ENCODE peak calls at places on chromosomes 6 and 20, in seven cellular contexts. U is K562, G is H1, L is HCT116, I is HepG2, Z is GM12878, A is SK-N-SH. B is an unnamed sample.

GRCh38 chr6:168370310-168370991 is 50.9 kb upstream of the DACT2 start:
- DNase-seq in A (peak; percentile 91), Z (no peak), I (peak; percentile 39), L (peak; percentile 32), U (peak; percentile 90), G (peak; percentile 46), B (no peak)

GRCh38 chr20:5069141-5069806 is 50.5 kb downstream of the PCNA start:
- DNase-seq in G (no peak), Z (no peak), I (no peak), A (no peak), L (no peak), U (no peak), B (no peak)

GRCh38 chr6:22079788-22080187 is 217.0 kb downstream of the PRL start:
- DNase-seq in U (no peak), Z (no peak), L (no peak), A (no peak), I (no peak), G (no peak), B (no peak)

GRCh38 chr20:22795897-22796296 is 211.5 kb upstream of the FOXA2 start:
- DNase-seq in U (no peak), L (peak; percentile 37), G (no peak), A (no peak), I (peak; percentile 80), Z (no peak), B (peak; percentile 98)

GRCh38 chr6:122749451-122750050 is 30.0 kb upstream of the FABP7 start:
- DNase-seq in U (no peak), Z (no peak), A (no peak), G (no peak), L (no peak), I (no peak), B (no peak)

GRCh38 chr20:3924304-3925112 is 35.3 kb downstream of the PANK2 start:
- DNase-seq in L (no peak), Z (no peak), G (no peak), I (no peak), U (no peak), A (no peak), B (no peak)

GRCh38 chr6:3725145-3726015 is 26.1 kb downstream of the PXDC1 start:
- DNase-seq in Z (no peak), I (no peak), G (no peak), A (no peak), U (no peak), L (no peak), B (no peak)

GRCh38 chr20:50967621-50968020 is 9.0 kb downstream of the MOCS3 start:
- DNase-seq in U (no peak), I (no peak), L (no peak), G (no peak), A (no peak), Z (no peak), B (no peak)

GRCh38 chr20:2470051-2470431 is 548 bp downstream of the SNRPB start:
- DNase-seq in G (no peak), L (no peak), I (peak; percentile 65), Z (peak; percentile 12), A (peak; percentile 72), U (peak; percentile 45), B (peak; percentile 60)

GRCh38 chr6:54428437-54428836 is 120.2 kb downstream of the TINAG start:
- DNase-seq in Z (peak; percentile 52), L (no peak), A (no peak), I (no peak), U (no peak), G (no peak), B (no peak)

GRCh38 chr6:3869632-3870527 is 20.7 kb downstream of the FAM50B start:
- DNase-seq in I (peak; percentile 92), L (no peak), A (no peak), G (no peak), Z (no peak), U (no peak), B (no peak)

GRCh38 chr6:168390746-168391400 is 50.1 kb upstream of the SMOC2 start:
- DNase-seq in G (no peak), A (no peak), Z (no peak), I (no peak), U (no peak), L (no peak), B (no peak)

GRCh38 chr20:49185071-49185757 is 2.9 kb downstream of the STAU1 start:
- DNase-seq in G (no peak), L (no peak), A (no peak), I (peak; percentile 93), Z (no peak), U (no peak), B (no peak)

GRCh38 chr20:37727247-37727956 is 33.6 kb downstream of the CTNNBL1 start:
- DNase-seq in G (no peak), U (no peak), A (no peak), L (no peak), Z (no peak), I (peak; percentile 74), B (no peak)

GRCh38 chr20:15923030-15923776 is 650.0 kb downstream of the KIF16B start:
- DNase-seq in U (no peak), L (no peak), Z (peak; percentile 54), A (no peak), G (no peak), I (no peak), B (no peak)

GRCh38 chr6:147554281-147554680 is 45.8 kb downstream of the SAMD5 start:
- DNase-seq in Z (no peak), L (no peak), A (no peak), U (no peak), G (no peak), I (no peak), B (no peak)

GRCh38 chr20:774016-774679 is 5.8 kb upstream of the SLC52A3 start:
- DNase-seq in Z (no peak), L (no peak), G (no peak), A (no peak), I (no peak), U (no peak), B (no peak)

GRCh38 chr6:151161363-151161762 is 78.4 kb upstream of the AKAP12 start:
- DNase-seq in U (no peak), G (no peak), Z (no peak), A (no peak), L (no peak), I (no peak), B (no peak)

GRCh38 chr20:48025661-48026060 is 240.4 kb upstream of the SULF2 start:
- DNase-seq in U (no peak), I (no peak), A (no peak), G (no peak), L (no peak), Z (no peak), B (no peak)

GRCh38 chr6:137821486-137821885 is 45.6 kb upstream of the TNFAIP3 start:
- DNase-seq in G (no peak), Z (no peak), U (no peak), A (no peak), I (no peak), L (no peak), B (no peak)
- TF ChIP-seq MAX in G (no peak), Z (no peak), U (no peak), A (no peak), I (no peak), L (no peak), B (no peak)

GRCh38 chr6:112207131-112207530 is 47.2 kb downstream of the LAMA4 start:
- DNase-seq in G (no peak), Z (no peak), U (no peak), A (no peak), I (no peak), L (no peak), B (no peak)

GRCh38 chr6:112203577-112204349 is 50.6 kb downstream of the LAMA4 start:
- DNase-seq in Z (no peak), G (no peak), L (peak; percentile 72), I (peak; percentile 10), U (no peak), A (no peak), B (peak; percentile 94)

GRCh38 chr6:112204350-112204706 is 50.0 kb downstream of the LAMA4 start:
- DNase-seq in L (no peak), Z (no peak), G (no peak), U (no peak), I (no peak), A (no peak), B (no peak)

GRCh38 chr6:112205521-112206458 is 48.6 kb downstream of the LAMA4 start:
- DNase-seq in A (no peak), Z (no peak), L (no peak), U (no peak), G (peak; percentile 19), I (no peak), B (peak; percentile 86)

DNA sequence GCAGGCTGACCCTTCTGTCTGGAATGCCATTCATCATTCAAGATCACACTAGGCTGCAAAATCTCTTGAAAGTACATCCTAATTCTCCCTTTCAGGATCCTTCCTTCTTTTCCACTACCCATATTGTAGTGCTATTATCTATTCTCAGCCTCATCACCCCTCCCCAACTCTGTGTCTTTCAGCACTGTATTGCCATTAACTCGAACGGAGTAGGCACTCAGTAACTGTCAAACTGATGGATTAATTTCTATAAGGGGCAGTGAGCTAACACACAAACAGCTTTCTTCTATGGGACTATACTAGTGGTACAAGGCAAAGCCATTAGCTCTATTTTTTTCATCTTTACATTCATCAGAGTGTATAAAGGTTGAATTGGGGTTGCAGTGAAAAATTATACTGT is 46.6 kb downstream of the LAMA4 start:
- DNase-seq in U (no peak), G (no peak), Z (no peak), A (no peak), L (no peak), I (no peak), B (no peak)
- H3K79me2 ChIP-seq in U (no peaks in the 10 kb centered on the region), G (no peaks in the 10 kb centered on the region), Z (no peaks in the 10 kb centered on the region), A (no peaks in the 10 kb centered on the region), L (no peaks in the 10 kb centered on the region), I (no peaks in the 10 kb centered on the region), B (peaks cover 50% of the 10 kb centered on the region)

DNA sequence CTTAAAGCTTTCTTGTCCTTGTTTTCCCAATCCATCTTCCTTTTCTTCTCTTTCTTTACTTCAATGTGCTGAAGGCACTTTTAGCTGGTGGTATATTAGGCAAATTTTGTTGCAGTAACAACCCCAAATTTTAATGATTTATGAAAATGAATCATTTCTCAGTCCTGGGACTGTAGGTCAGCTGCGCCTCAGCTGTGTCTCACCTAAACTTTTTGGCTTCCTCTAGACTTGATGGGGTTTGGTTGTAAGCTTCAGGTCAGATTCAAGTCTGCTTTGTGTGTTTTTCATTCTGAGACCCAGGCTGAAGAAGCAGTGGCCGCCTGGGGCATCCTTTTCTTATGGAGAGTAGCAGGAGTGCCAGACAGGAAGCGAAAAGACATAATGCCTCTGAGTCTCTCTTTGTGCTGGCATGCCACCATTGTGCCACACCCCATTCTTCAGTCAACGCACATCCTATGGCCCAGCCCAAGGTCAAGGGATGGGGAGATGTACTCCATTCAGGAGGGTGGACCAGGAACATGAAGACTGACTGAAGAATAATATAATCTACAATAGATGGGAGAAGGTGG is 28.9 kb upstream of the CD83 start:
- DNase-seq in L (no peak), U (no peak), Z (no peak), A (no peak), G (no peak), I (no peak), B (no peak)
- TF ChIP-seq MAX in L (no peak), U (no peak), Z (no peak), A (no peak), G (no peak), I (no peak), B (no peak)

DNA sequence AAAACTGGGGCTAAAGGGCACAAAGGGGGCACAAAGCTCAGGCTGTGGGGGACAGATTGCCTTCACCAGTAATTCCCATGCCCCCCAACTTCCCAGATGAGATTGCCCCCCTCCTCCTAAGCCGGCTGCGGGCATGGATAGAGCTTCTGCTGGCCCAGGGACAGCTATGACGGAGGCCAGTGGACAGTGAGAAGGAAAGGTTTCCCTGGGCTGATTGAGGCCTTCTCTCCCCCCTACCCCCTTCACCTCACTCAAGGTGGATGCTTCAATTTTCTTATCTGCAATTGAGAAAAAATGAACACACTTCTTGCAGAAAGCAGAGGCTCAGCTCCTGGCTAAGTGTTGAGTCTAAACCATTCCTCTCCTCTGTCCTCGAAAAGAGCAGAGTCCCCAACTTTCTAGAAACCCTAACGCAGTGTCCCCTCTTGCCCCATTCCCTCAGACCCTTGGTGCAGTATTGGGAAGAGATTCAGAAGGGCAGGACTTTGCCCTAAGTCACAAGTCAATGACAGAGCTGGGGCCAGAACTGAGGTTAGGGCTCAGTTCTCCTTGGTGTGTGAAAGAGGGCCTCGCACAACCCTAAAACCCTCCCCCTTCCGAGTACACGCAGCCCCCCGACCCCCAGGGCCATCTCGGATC is 808 bp downstream of the SDC4 start:
- DNase-seq in A (peak; percentile 24), U (no peak), G (no peak), L (no peak), I (no peak), Z (no peak), B (no peak)
- H3K79me2 ChIP-seq in A (peaks cover 56% of the 10 kb centered on the region), U (peaks cover 15% of the 10 kb centered on the region), G (no peaks in the 10 kb centered on the region), L (peaks cover 57% of the 10 kb centered on the region), I (peaks cover 34% of the 10 kb centered on the region), Z (no peaks in the 10 kb centered on the region), B (peaks cover 49% of the 10 kb centered on the region)